ENCODE peak calls at places on chromosomes 3 and 15, in seven cellular contexts. D, F, U, V, J, Z and T are unnamed samples.

GRCh38 chr3:71103430-71103881 is 480.1 kb downstream of the FOXP1 start:
- DNase-seq in D (peak; percentile 81), F (peak; percentile 76), U (no peak), V (peak; percentile 71), J (peak; percentile 47), Z (peak; percentile 87), T (peak; percentile 81)

GRCh38 chr15:31887246-31887645 is 143.1 kb upstream of the CHRNA7 start:
- DNase-seq in D (no peak), F (no peak), U (no peak), V (no peak), J (no peak), Z (no peak), T (no peak)

GRCh38 chr3:123745184-123745855 is 138.8 kb downstream of the MYLK start:
- DNase-seq in D (peak; percentile 48), F (no peak), U (no peak), V (no peak), J (no peak), Z (peak; percentile 47), T (no peak)

GRCh38 chr15:39922450-39923092 is 2.5 kb upstream of the GPR176 start:
- DNase-seq in D (peak; percentile 44), F (no peak), U (no peak), V (no peak), J (no peak), Z (peak; percentile 48), T (peak; percentile 36)

GRCh38 chr3:25448750-25449684 is 21.0 kb downstream of the RARB start:
- DNase-seq in D (peak; percentile 73), F (peak; percentile 93), U (no peak), V (peak; percentile 88), J (peak; percentile 85), Z (peak; percentile 71), T (peak; percentile 93)

GRCh38 chr15:64249406-64249805 is 86.6 kb upstream of the PPIB start:
- DNase-seq in D (no peak), F (no peak), U (no peak), V (no peak), J (no peak), Z (no peak), T (no peak)

GRCh38 chr3:190360228-190360627 is 27.7 kb upstream of the CLDN16 start:
- DNase-seq in D (no peak), F (no peak), U (no peak), V (no peak), J (no peak), Z (no peak), T (no peak)

GRCh38 chr3:23113455-23114171 is 89.5 kb upstream of the UBE2E2 start:
- DNase-seq in D (peak; percentile 92), F (no peak), U (no peak), V (no peak), J (peak; percentile 16), Z (peak; percentile 21), T (peak; percentile 84)

GRCh38 chr15:42716125-42716524 is 20.8 kb downstream of the CDAN1 start:
- DNase-seq in D (no peak), F (no peak), U (no peak), V (no peak), J (no peak), Z (no peak), T (no peak)

GRCh38 chr3:55692958-55693558 is 206.0 kb upstream of the WNT5A start:
- DNase-seq in D (peak; percentile 48), F (no peak), U (no peak), V (no peak), J (no peak), Z (peak; percentile 47), T (peak; percentile 58)

DNA sequence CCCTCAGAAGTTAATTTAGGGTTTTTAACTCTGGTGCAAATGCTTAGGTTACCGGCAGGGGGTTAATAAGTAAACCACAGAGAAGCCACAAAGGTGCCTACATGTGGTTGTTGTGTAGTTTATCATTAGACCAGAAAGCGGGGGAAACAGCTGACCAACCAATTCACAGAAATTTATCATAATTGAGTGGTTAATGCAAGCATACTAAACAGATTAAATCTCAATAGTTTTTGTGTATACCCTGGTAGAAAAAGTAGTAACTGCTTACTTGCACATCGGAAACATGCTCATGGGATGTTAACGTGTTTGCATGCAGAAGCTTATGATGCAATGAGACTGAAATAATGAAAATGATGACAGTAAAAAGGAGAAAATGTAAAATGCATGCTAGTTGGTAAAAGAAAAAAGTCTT is 316.0 kb downstream of the PTPRG start:
- DNase-seq in D (peak; percentile 26), F (no peak), U (peak; percentile 74), V (no peak), J (no peak), Z (peak; percentile 71), T (peak; percentile 32)
- TF ChIP-seq CTCF in D (peak; percentile 24), F (peak; percentile 52), U (peak; percentile 35), V (no peak), J (no peak), Z (peak; percentile 22), T (no peak)

GRCh38 chr15:101243420-101243819 is 8.4 kb downstream of the CHSY1 start:
- DNase-seq in D (no peak), F (no peak), U (no peak), V (no peak), J (no peak), Z (no peak), T (no peak)
- H3K4me3 ChIP-seq in D (no peak overlapping the region), F (no peak overlapping the region), U (peak overlapping the region; percentile 9), V (no peak overlapping the region), J (no peak overlapping the region), Z (no peak overlapping the region), T (no peak overlapping the region)

DNA sequence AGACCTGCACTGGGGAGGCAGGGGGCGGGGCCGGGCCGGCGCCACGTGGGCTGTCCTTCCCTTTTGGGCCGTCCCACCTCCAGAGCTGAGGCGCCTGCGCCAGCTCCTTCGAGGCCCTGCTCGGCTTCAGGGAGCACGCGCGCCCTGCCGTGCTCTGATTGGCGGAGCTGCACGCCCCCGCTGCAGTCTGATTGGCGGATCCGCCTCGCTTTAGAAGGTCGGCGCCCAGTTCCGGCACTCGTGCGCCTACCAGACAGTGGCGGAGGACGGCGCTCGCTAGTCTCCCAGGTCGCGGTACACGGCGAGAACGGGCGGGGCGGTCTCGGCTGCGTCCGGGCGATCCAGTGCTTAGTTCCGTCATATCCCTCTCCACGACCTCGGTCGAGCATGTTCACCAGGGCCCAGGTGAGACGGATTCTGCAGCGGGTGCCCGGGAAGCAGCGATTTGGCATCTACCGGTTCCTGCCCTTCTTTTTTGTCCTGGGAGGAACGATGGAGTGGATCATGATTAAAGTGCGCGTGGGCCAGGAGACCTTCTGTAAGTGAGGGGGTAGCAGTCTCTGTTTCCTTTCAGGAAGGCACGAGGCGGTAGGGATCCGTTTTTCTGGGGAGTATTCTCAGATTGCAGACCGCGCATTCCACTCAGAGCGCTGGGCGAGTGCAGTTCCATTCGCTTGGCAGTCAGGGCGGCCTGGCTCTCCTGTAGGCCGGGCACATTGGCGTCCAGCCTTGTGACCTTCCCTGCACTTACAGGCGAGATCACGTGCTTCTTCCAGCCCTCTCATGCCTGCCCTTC is at the start of gene UQCC5:
- DNase-seq in D (peak; percentile 99), F (peak; percentile 99), U (peak; percentile 99), V (peak; percentile 98), J (peak; percentile 98), Z (peak; percentile 98), T (peak; percentile 99)
- TF ChIP-seq CTCF in D (no peak), F (no peak), U (no peak), V (peak; percentile 6), J (no peak), Z (no peak), T (peak; percentile 1)

GRCh38 chr3:120350431-120350941 is 1.3 kb upstream of the LRRC58 start:
- DNase-seq in D (peak; percentile 86), F (peak; percentile 83), U (peak; percentile 82), V (no peak), J (no peak), Z (peak; percentile 56), T (peak; percentile 77)
- H3K4me3 ChIP-seq in D (peak overlapping the region; percentile 81), F (peak overlapping the region; percentile 84), U (peak overlapping the region; percentile 88), V (peak overlapping the region; percentile 69), J (peak overlapping the region; percentile 89), Z (peak overlapping the region; percentile 84), T (no peak overlapping the region)

GRCh38 chr3:14119166-14119510 is 5.5 kb downstream of the CHCHD4 start:
- DNase-seq in D (no peak), F (no peak), U (no peak), V (no peak), J (no peak), Z (no peak), T (no peak)

GRCh38 chr3:14110699-14111098 is 14.0 kb downstream of the CHCHD4 start:
- DNase-seq in D (peak; percentile 39), F (no peak), U (no peak), V (no peak), J (no peak), Z (no peak), T (no peak)

GRCh38 chr3:14117468-14118399 is 6.9 kb downstream of the CHCHD4 start:
- DNase-seq in D (no peak), F (no peak), U (no peak), V (no peak), J (no peak), Z (no peak), T (no peak)

GRCh38 chr3:14118400-14119165 is 6.1 kb downstream of the CHCHD4 start:
- DNase-seq in D (peak; percentile 49), F (peak; percentile 75), U (no peak), V (no peak), J (no peak), Z (no peak), T (no peak)

GRCh38 chr3:14113964-14114667 is 10.6 kb downstream of the CHCHD4 start:
- DNase-seq in D (no peak), F (peak; percentile 79), U (no peak), V (no peak), J (no peak), Z (no peak), T (no peak)
- TF ChIP-seq CTCF in D (no peak), F (peak; percentile 27), U (peak; percentile 33), V (peak; percentile 30), J (no peak), Z (peak; percentile 12), T (peak; percentile 37)

GRCh38 chr3:179166561-179167201 is 18.5 kb downstream of the PIK3CA start:
- DNase-seq in D (no peak), F (no peak), U (no peak), V (no peak), J (no peak), Z (no peak), T (no peak)

GRCh38 chr3:179168933-179169332 is 20.8 kb downstream of the PIK3CA start:
- DNase-seq in D (no peak), F (no peak), U (no peak), V (no peak), J (no peak), Z (no peak), T (no peak)

GRCh38 chr3:179163503-179163902 is 15.3 kb downstream of the PIK3CA start:
- DNase-seq in D (no peak), F (no peak), U (no peak), V (no peak), J (no peak), Z (no peak), T (no peak)

GRCh38 chr3:179164857-179165256 is 16.7 kb downstream of the PIK3CA start:
- DNase-seq in D (no peak), F (no peak), U (no peak), V (no peak), J (no peak), Z (no peak), T (no peak)
- H3K4me3 ChIP-seq in D (no peak overlapping the region), F (no peak overlapping the region), U (no peak overlapping the region), V (no peak overlapping the region), J (no peak overlapping the region), Z (no peak overlapping the region), T (no peak overlapping the region)